ENCODE peak calls at places on chromosome 3, in eight cellular contexts. K, E, S, F, U, X, O and M are unnamed samples.

GRCh38 chr3:111810909-111811308 is 48.2 kb upstream of the PHLDB2 start:
- DNase-seq in K (no peak), E (peak), S (peak), F (no peak), U (no peak), X (no peak), O (peak), M (peak)

GRCh38 chr3:42055291-42055690 is 35.9 kb upstream of the TRAK1 start:
- DNase-seq in K (no peak), E (peak), S (peak), F (no peak), U (no peak), X (no peak), O (peak), M (no peak)

GRCh38 chr3:177357352-177358084 is 160.2 kb upstream of the TBL1XR1 start:
- DNase-seq in K (peak), E (peak), S (peak), F (peak), U (no peak), X (no peak), O (peak), M (peak)

GRCh38 chr3:46214751-46215352 is 6.7 kb upstream of the CCR1 start:
- DNase-seq in K (peak), E (peak), S (no peak), F (peak), U (no peak), X (no peak), O (peak), M (no peak)

GRCh38 chr3:126552688-126553283 is 5.9 kb downstream of the C3orf22 start:
- DNase-seq in K (no peak), E (no peak), S (no peak), F (no peak), U (no peak), X (peak), O (no peak), M (no peak)

GRCh38 chr3:153070153-153070868 is 91.7 kb upstream of the RAP2B start:
- DNase-seq in K (peak), E (peak), S (peak), F (no peak), U (no peak), X (no peak), O (peak), M (peak)

GRCh38 chr3:129587559-129588210 is 18.8 kb downstream of the PLXND1 start:
- DNase-seq in K (peak), E (no peak), S (peak), F (no peak), U (no peak), X (no peak), O (no peak), M (no peak)

GRCh38 chr3:185995352-185995751 is 57.5 kb upstream of the TRA2B start:
- DNase-seq in K (no peak), E (peak), S (peak), F (no peak), U (no peak), X (no peak), O (no peak), M (peak)

GRCh38 chr3:194574639-194575483 is 58.4 kb downstream of the TMEM44 start:
- DNase-seq in K (no peak), E (peak), S (peak), F (no peak), U (no peak), X (peak), O (peak), M (no peak)

GRCh38 chr3:161126495-161126894 is 21.3 kb upstream of the B3GALNT1 start:
- DNase-seq in K (no peak), E (no peak), S (no peak), F (no peak), U (no peak), X (no peak), O (no peak), M (no peak)